ENCODE peak calls at places on chromosomes 16 and 17, in eight cellular contexts. Q is T-helper 2 cell; O is endodermal cell; M is brain microvascular endothelial cell; V is stimulated activated CD8-positive, alpha-beta memory T cell treated with anti-CD3 and anti-CD28 coated beads, Interleukin-2, amount 100 ng/mL, for 48 hours; T is A172; C is stimulated activated CD4-positive, alpha-beta T cell treated with anti-CD3 and anti-CD28 coated beads, Interleukin-2, amount 100 ng/mL, for 24 hours; I is hepatic stellate cell. D is an unnamed sample.

GRCh38 chr16:1961651-1962067 is 2.3 kb downstream of the NDUFB10 start:
- DNase-seq in O (peak), I (no peak), Q (no peak), T (no peak), C (peak), M (no peak), V (no peak), D (no peak)

GRCh38 chr17:81426676-81427445 is 31.6 kb downstream of the BAHCC1 start:
- DNase-seq in V (no peak), Q (no peak), O (no peak), C (no peak), T (no peak), I (no peak), M (no peak), D (no peak)

GRCh38 chr16:67470314-67470713 is 10.6 kb downstream of the ATP6V0D1 start:
- DNase-seq in Q (no peak), M (no peak), C (no peak), V (no peak), T (no peak), O (no peak), I (no peak), D (no peak)

GRCh38 chr16:86893513-86893912 is 315.2 kb downstream of the FOXL1 start:
- DNase-seq in M (no peak), V (no peak), O (no peak), I (no peak), T (no peak), C (no peak), Q (no peak), D (no peak)

GRCh38 chr17:76491271-76492184 is 9.7 kb downstream of the RHBDF2 start:
- DNase-seq in O (no peak), V (no peak), C (no peak), Q (no peak), T (no peak), M (no peak), I (no peak), D (no peak)

GRCh38 chr16:89363621-89364393 is 126.6 kb downstream of the ANKRD11 start:
- DNase-seq in O (peak), V (no peak), T (peak), Q (peak), C (peak), M (peak), I (peak), D (no peak)

GRCh38 chr17:69567130-69567529 is 152.6 kb downstream of the MAP2K6 start:
- DNase-seq in T (no peak), C (no peak), O (peak), Q (no peak), M (no peak), V (no peak), I (no peak), D (no peak)

GRCh38 chr16:73711441-73712080 is 585.1 kb upstream of the PSMD7 start:
- DNase-seq in T (no peak), O (peak), Q (no peak), I (no peak), C (no peak), V (no peak), M (no peak), D (no peak)

GRCh38 chr17:30366536-30366935 is 12.2 kb upstream of the CPD start:
- DNase-seq in M (no peak), C (no peak), O (no peak), Q (no peak), V (no peak), T (no peak), I (no peak), D (no peak)

GRCh38 chr17:81483862-81484194 is 28.8 kb downstream of the ACTG1 start:
- DNase-seq in C (no peak), M (no peak), I (no peak), Q (no peak), T (no peak), O (no peak), V (no peak), D (no peak)

GRCh38 chr16:86980644-86981043 is 336.5 kb downstream of the C16orf95 start:
- DNase-seq in Q (no peak), M (no peak), I (no peak), V (no peak), O (no peak), T (no peak), C (no peak), D (no peak)

GRCh38 chr17:47725446-47726109 is 7.5 kb upstream of the TBX21 start:
- DNase-seq in Q (no peak), T (no peak), I (no peak), M (no peak), O (no peak), V (no peak), C (no peak), D (no peak)

GRCh38 chr16:16150117-16150877 is 73.0 kb downstream of the ABCC6 start:
- DNase-seq in Q (no peak), C (no peak), I (peak), O (peak), M (peak), T (no peak), V (no peak), D (no peak)

GRCh38 chr17:65876985-65877384 is 314.9 kb downstream of the CEP112 start:
- DNase-seq in O (no peak), T (no peak), Q (no peak), M (no peak), V (no peak), I (no peak), C (no peak), D (no peak)

GRCh38 chr16:31010539-31010938 is at the start of gene STX1B:
- DNase-seq in Q (peak), O (peak), T (no peak), I (peak), M (no peak), C (peak), V (peak), D (no peak)

GRCh38 chr16:65414284-65414984 is 292.6 kb upstream of the CDH11 start:
- DNase-seq in V (no peak), T (peak), M (peak), I (peak), O (no peak), Q (no peak), C (no peak), D (no peak)